ENCODE peak calls at places on chromosomes 5 and 9, in nine cellular contexts. I is stimulated activated naive CD4-positive, alpha-beta T cell treated with Interleukin-2 at 50 U/mL for 16 hours; Y is HFFc6; J is NCI-H2081; A is C1 segment of cervical spinal cord; O is NCI-H82; E is stimulated activated CD8-positive, alpha-beta memory T cell treated with anti-CD3 and anti-CD28 coated beads, Interleukin-15, amount 100 ng/mL, for 4 hours; V is stimulated activated CD4-positive, alpha-beta T cell treated with anti-CD3 and anti-CD28 coated beads, Interleukin-2, amount 100 ng/mL, for 48 hours; S is ureter. K is an unnamed sample.

GRCh38 chr5:18967637-18968036 is 1020.4 kb downstream of the CDH18 start:
- DNase-seq in S (no peak), A (no peak), E (no peak), Y (no peak), I (no peak), J (no peak), O (no peak), V (no peak), K (no peak)

GRCh38 chr5:157596449-157596848 is 20.9 kb upstream of the ADAM19 start:
- DNase-seq in A (no peak), E (no peak), S (no peak), V (peak), O (no peak), I (peak), Y (no peak), J (no peak), K (no peak)

GRCh38 chr5:68148096-68148495 is 67.5 kb upstream of the PIK3R1 start:
- DNase-seq in J (no peak), E (no peak), A (no peak), S (no peak), V (no peak), O (no peak), Y (no peak), I (no peak), K (no peak)

GRCh38 chr5:90739567-90739966 is 181.0 kb downstream of the ADGRV1 start:
- DNase-seq in Y (no peak), V (no peak), J (no peak), E (no peak), S (no peak), A (no peak), O (no peak), I (no peak), K (no peak)

GRCh38 chr5:7706214-7706613 is 144.7 kb downstream of the CFAP90 start:
- DNase-seq in I (no peak), O (no peak), S (no peak), Y (no peak), A (no peak), V (no peak), J (no peak), E (no peak), K (no peak)

GRCh38 chr9:128392302-128393152 is 21.4 kb downstream of the URM1 start:
- DNase-seq in J (no peak), A (no peak), Y (no peak), I (no peak), S (no peak), O (no peak), V (no peak), E (no peak), K (no peak)

GRCh38 chr9:33498387-33498786 is 24.7 kb upstream of the NOL6 start:
- DNase-seq in S (no peak), Y (no peak), I (no peak), A (no peak), J (no peak), O (no peak), V (no peak), E (no peak), K (no peak)

GRCh38 chr5:141493500-141494422 is 4.9 kb downstream of the PCDHGC5 start:
- DNase-seq in I (no peak), V (no peak), Y (peak), O (no peak), A (no peak), E (no peak), S (no peak), J (no peak), K (no peak)

GRCh38 chr5:115297043-115297442 is 589 bp upstream of the CCDC112 start:
- DNase-seq in S (no peak), J (no peak), Y (no peak), I (no peak), E (no peak), A (no peak), O (no peak), V (no peak), K (peak)

GRCh38 chr5:112757468-112758208 is 20.0 kb downstream of the APC start:
- DNase-seq in S (no peak), E (no peak), J (peak), I (no peak), O (peak), Y (peak), A (no peak), V (no peak), K (peak)

GRCh38 chr5:56457887-56458451 is 224.8 kb upstream of the ANKRD55 start:
- DNase-seq in V (no peak), O (no peak), Y (peak), A (no peak), E (no peak), J (no peak), S (no peak), I (no peak), K (no peak)

GRCh38 chr9:100099722-100100042 is 639 bp downstream of the INVS start:
- DNase-seq in S (no peak), O (peak), V (no peak), A (no peak), I (no peak), E (no peak), J (peak), Y (no peak), K (no peak)

GRCh38 chr9:38414040-38414723 is 10.1 kb downstream of the IGFBPL1 start:
- DNase-seq in O (peak), A (no peak), E (no peak), I (no peak), S (no peak), Y (no peak), V (no peak), J (no peak), K (peak)

GRCh38 chr5:132807163-132807838 is 5.8 kb upstream of the SOWAHA start:
- DNase-seq in I (no peak), S (no peak), V (no peak), E (no peak), O (peak), A (no peak), Y (no peak), J (no peak), K (no peak)

GRCh38 chr5:120366047-120366446 is 98.1 kb upstream of the PRR16 start:
- DNase-seq in S (no peak), V (no peak), I (no peak), E (no peak), A (no peak), J (no peak), O (no peak), Y (no peak), K (no peak)

GRCh38 chr5:94028001-94028400 is 286.6 kb upstream of the POU5F2 start:
- DNase-seq in J (no peak), I (no peak), A (no peak), O (no peak), Y (no peak), V (no peak), S (no peak), E (no peak), K (no peak)

GRCh38 chr9:133715866-133716563 is 22.1 kb downstream of the SARDH start:
- DNase-seq in V (no peak), J (peak), O (peak), S (no peak), E (no peak), I (peak), Y (no peak), A (no peak), K (no peak)

GRCh38 chr9:4704129-4704528 is 24.8 kb downstream of the CDC37L1 start:
- DNase-seq in V (no peak), J (no peak), E (no peak), I (no peak), Y (no peak), S (no peak), O (no peak), A (no peak), K (no peak)

GRCh38 chr5:143147918-143148317 is 255.6 kb downstream of the NR3C1 start:
- DNase-seq in S (no peak), J (no peak), A (no peak), O (no peak), E (no peak), I (no peak), Y (peak), V (no peak), K (no peak)

GRCh38 chr5:1640276-1640898 is 116.6 kb upstream of the LPCAT1 start:
- DNase-seq in A (no peak), Y (no peak), J (no peak), V (no peak), E (no peak), S (no peak), O (no peak), I (no peak), K (no peak)

GRCh38 chr5:96788112-96788749 is 19.5 kb downstream of the ERAP1 start:
- DNase-seq in O (no peak), E (no peak), Y (no peak), I (no peak), S (no peak), A (no peak), V (no peak), J (no peak), K (no peak)

GRCh38 chr5:168578506-168579205 is 512 bp downstream of the PANK3 start:
- DNase-seq in V (no peak), E (no peak), A (no peak), J (peak), S (no peak), O (peak), I (no peak), Y (no peak), K (peak)

GRCh38 chr9:114516913-114517312 is 11.6 kb upstream of the WHRN start:
- DNase-seq in V (no peak), I (no peak), J (no peak), Y (peak), E (no peak), A (no peak), S (no peak), O (no peak), K (no peak)

GRCh38 chr9:34514816-34515215 is 8.0 kb downstream of the ENHO start:
- DNase-seq in I (no peak), E (no peak), S (no peak), Y (no peak), A (no peak), V (no peak), O (no peak), J (no peak), K (no peak)